ENCODE peak calls at places on chromosomes 5 and 9, in seven cellular contexts. J, R, E, P, I, N and L are unnamed samples.
A peak's percentile ranks its signal among the peaks of the same experiment; 100 is the strongest.

GRCh38 chr9:4955836-4956235 is 29.2 kb upstream of the JAK2 start:
- DNase-seq in P (peak; percentile 18), R (peak; percentile 51), N (no peak), J (no peak), I (no peak), E (no peak), L (no peak)

GRCh38 chr9:12843735-12844134 is 68.9 kb downstream of the LURAP1L start:
- DNase-seq in R (no peak), P (peak; percentile 80), N (no peak), J (no peak), E (no peak), I (no peak), L (no peak)

GRCh38 chr5:143060018-143060417 is 289.8 kb downstream of the ARHGAP26 start:
- DNase-seq in J (no peak), N (no peak), P (no peak), E (no peak), I (no peak), R (no peak), L (no peak)

GRCh38 chr9:16594787-16595186 is 275.7 kb downstream of the BNC2 start:
- DNase-seq in J (no peak), I (no peak), E (no peak), N (no peak), P (no peak), R (no peak), L (no peak)

GRCh38 chr9:126793686-126794417 is 11.0 kb upstream of the ZBTB43 start:
- DNase-seq in N (no peak), E (no peak), J (no peak), I (no peak), R (no peak), P (no peak), L (no peak)

GRCh38 chr9:89367726-89368437 is 49.6 kb downstream of the SECISBP2 start:
- DNase-seq in N (no peak), I (no peak), J (no peak), R (no peak), E (no peak), P (no peak), L (no peak)

GRCh38 chr5:116058346-116058936 is 26.2 kb downstream of the ARL14EPL start:
- DNase-seq in P (no peak), N (no peak), J (no peak), E (no peak), I (no peak), R (no peak), L (no peak)

GRCh38 chr5:4576161-4576748 is 563.9 kb upstream of the ADAMTS16 start:
- DNase-seq in I (no peak), J (no peak), R (no peak), N (no peak), P (peak; percentile 83), E (no peak), L (no peak)

GRCh38 chr5:1293997-1294838 is 650 bp downstream of the TERT start:
- DNase-seq in R (peak; percentile 30), E (no peak), I (no peak), P (no peak), J (no peak), N (no peak), L (no peak)

GRCh38 chr9:7209051-7209450 is 451.3 kb downstream of the KDM4C start:
- DNase-seq in I (no peak), E (no peak), J (no peak), N (no peak), R (no peak), P (no peak), L (no peak)

GRCh38 chr5:40480392-40480791 is 199.3 kb upstream of the PTGER4 start:
- DNase-seq in P (no peak), J (no peak), R (peak; percentile 40), E (no peak), N (no peak), I (no peak), L (no peak)

GRCh38 chr5:39055760-39056393 is 18.3 kb downstream of the RICTOR start:
- DNase-seq in E (no peak), J (no peak), R (no peak), P (no peak), N (no peak), I (no peak), L (no peak)

GRCh38 chr9:129128689-129129088 is 17.5 kb downstream of the PTPA start:
- DNase-seq in R (no peak), E (no peak), J (no peak), I (no peak), P (no peak), N (no peak), L (no peak)

GRCh38 chr9:130333041-130334040 is 67.8 kb downstream of the HMCN2 start:
- DNase-seq in P (peak; percentile 30), E (no peak), N (peak; percentile 69), I (no peak), R (no peak), J (no peak), L (no peak)

GRCh38 chr9:133188006-133188842 is 20.8 kb downstream of the OBP2B start:
- DNase-seq in R (no peak), E (no peak), P (no peak), J (no peak), N (peak; percentile 66), I (no peak), L (no peak)

GRCh38 chr5:1402611-1403255 is 42.5 kb downstream of the SLC6A3 start:
- DNase-seq in I (no peak), R (no peak), P (no peak), N (peak; percentile 7), E (no peak), J (no peak), L (no peak)

GRCh38 chr5:163963881-163964280 is 458.5 kb downstream of the MAT2B start:
- DNase-seq in P (peak; percentile 67), N (no peak), E (no peak), J (no peak), I (no peak), R (peak; percentile 44), L (no peak)

GRCh38 chr9:8188720-8189407 is 389.3 kb upstream of the DMAC1 start:
- DNase-seq in J (no peak), R (no peak), P (no peak), I (no peak), E (no peak), N (no peak), L (peak; percentile 52)